ENCODE peak calls at places on chromosomes 3 and 15, in four cellular contexts. B, G, K and Y are unnamed samples.

GRCh38 chr3:185831195-185831594 is 6.4 kb upstream of the IGF2BP2 start:
- DNase-seq in B (no peak), K (no peak), G (no peak), Y (no peak)

GRCh38 chr3:113222412-113223086 is 11.2 kb downstream of the BOC start:
- DNase-seq in K (no peak), G (no peak), B (no peak), Y (no peak)

GRCh38 chr15:30065025-30065801 is 17.5 kb upstream of the GOLGA8J start:
- DNase-seq in G (peak), B (no peak), K (no peak), Y (no peak)

GRCh38 chr15:83283813-83284562 is 476 bp downstream of the BNC1 start:
- DNase-seq in G (no peak), B (no peak), K (peak), Y (peak)

GRCh38 chr15:81256916-81257315 is 60.2 kb downstream of the IL16 start:
- DNase-seq in B (no peak), K (no peak), G (peak), Y (peak)

GRCh38 chr3:152595975-152596832 is 238.7 kb upstream of the P2RY1 start:
- DNase-seq in G (peak), B (no peak), K (no peak), Y (peak)

GRCh38 chr3:155581579-155581978 is 163.3 kb downstream of the PLCH1 start:
- DNase-seq in G (no peak), B (no peak), K (no peak), Y (no peak)

GRCh38 chr15:39720721-39721611 is 61.7 kb downstream of the FSIP1 start:
- DNase-seq in G (peak), B (no peak), K (no peak), Y (peak)

GRCh38 chr15:59339252-59339672 is 33.4 kb downstream of the MYO1E start:
- DNase-seq in B (no peak), G (no peak), K (no peak), Y (no peak)

GRCh38 chr3:160038862-160039562 is 50.4 kb downstream of the IL12A start:
- DNase-seq in B (peak), G (no peak), K (peak), Y (peak)

GRCh38 chr3:40312661-40313226 is 3.2 kb downstream of the EIF1B start:
- DNase-seq in B (no peak), K (no peak), G (peak), Y (no peak)

GRCh38 chr3:51269466-51269865 is 115.6 kb upstream of the MANF start:
- DNase-seq in B (no peak), G (no peak), K (no peak), Y (peak)

DNA sequence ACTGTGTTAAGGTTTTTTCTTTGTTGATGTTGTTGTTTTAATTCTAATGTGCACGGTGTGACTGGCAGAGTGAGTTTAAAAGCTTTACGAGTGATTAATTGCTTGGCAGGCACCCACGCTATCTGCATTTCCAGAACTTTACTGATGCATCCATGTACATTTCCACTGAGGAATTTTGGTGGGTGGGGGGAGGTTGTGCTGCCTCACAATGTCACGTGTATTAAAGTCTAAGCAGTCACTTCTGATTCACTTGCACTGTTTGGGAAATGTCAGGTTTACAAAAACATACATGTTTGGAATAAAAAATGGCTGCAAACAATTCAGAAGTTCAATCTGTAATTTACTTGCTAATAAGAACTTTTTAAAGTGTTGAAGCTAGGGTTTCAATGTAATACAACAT is 38.5 kb upstream of the CTDSPL start:
- DNase-seq in K (no peak), G (peak), B (no peak), Y (no peak)
- H4K5ac ChIP-seq in K (no peak), G (no peak), B (no peak), Y (no peak)

GRCh38 chr3:188010478-188010877 is 143.5 kb upstream of the LPP start:
- DNase-seq in B (no peak), K (no peak), G (no peak), Y (no peak)
- H4K5ac ChIP-seq in B (no peak), K (no peak), G (no peak), Y (no peak)

GRCh38 chr3:31671456-31671855 is 138.7 kb downstream of the STT3B start:
- DNase-seq in B (no peak), K (no peak), G (no peak), Y (no peak)
- H4K5ac ChIP-seq in B (no peak), K (no peak), G (peak), Y (no peak)

DNA sequence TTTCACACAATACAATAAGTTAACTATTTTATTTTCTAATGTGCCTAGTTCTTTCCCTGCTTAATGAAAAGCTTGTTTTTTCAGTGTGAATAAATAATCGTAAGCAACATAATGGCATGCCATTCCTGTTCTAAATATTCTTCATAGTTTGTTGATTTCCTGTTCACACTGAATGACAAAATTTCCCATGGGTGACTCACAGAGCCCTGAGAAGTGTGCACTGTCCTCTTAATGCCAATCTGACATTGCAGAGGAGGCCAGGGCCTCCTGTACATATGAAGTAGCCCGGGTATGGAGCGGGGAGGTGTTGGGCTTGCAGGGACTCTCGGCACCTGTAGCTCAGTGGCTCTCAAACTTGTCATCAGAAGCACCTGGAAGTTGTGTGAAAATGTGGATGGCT is 24.3 kb downstream of the CCR3 start:
- DNase-seq in B (no peak), K (no peak), G (no peak), Y (no peak)
- H4K5ac ChIP-seq in B (no peak), K (no peak), G (no peak), Y (no peak)

DNA sequence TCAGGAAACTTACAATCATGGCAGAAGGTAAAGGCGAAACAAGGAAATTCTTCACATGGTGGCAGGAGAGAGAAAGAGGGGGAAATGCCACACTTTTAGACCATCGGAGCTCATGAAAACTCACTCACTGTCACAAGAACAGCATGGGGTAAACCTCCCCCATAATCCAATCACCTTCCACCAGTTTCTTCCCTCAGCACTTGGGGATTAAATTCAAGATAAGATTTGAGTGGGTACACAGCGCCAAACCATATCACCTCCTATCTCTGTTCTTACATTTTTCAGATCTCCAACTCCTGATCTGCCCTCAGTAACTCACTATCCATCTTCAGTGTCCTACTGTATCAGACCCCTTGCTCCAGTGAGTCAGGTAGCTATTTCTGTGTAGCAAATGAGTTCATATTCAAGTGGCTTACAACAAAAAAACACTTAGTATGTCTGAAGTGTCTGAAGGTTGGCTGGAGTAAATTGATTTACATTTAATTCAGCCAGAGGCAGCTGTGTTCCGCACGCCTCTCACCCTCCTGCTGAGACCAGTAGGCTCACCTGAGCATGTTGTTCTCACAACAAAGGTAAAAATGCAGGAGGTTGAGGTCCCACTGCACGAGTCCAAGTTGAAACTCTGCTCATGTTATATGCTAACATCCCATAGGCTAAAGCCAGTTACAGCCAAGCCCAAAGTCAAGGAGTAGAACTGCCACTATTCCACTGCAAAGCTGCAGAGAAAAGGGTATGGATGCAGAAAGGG is 180.7 kb upstream of the LMCD1 start:
- DNase-seq in K (peak), G (no peak), B (no peak), Y (peak)
- H4K5ac ChIP-seq in K (no peak), G (no peak), B (no peak), Y (no peak)

GRCh38 chr3:64002248-64002647 is 21.0 kb downstream of the PSMD6 start:
- DNase-seq in K (no peak), B (no peak), G (no peak), Y (no peak)

GRCh38 chr3:64000446-64001055 is 22.7 kb downstream of the PSMD6 start:
- DNase-seq in B (no peak), K (no peak), G (peak), Y (peak)

GRCh38 chr3:63998852-63999754 is 24.2 kb downstream of the PSMD6 start:
- DNase-seq in B (no peak), K (no peak), G (no peak), Y (peak)

GRCh38 chr3:64008017-64008416 is 15.3 kb downstream of the PSMD6 start:
- DNase-seq in G (no peak), B (no peak), K (no peak), Y (no peak)

GRCh38 chr3:64003589-64003988 is 19.7 kb downstream of the PSMD6 start:
- DNase-seq in K (no peak), B (no peak), G (no peak), Y (no peak)
- H4K5ac ChIP-seq in K (no peak), B (no peak), G (no peak), Y (no peak)